ENCODE peak calls at places on chromosomes 5 and 9, in four cellular contexts. K is activated B cell treated with CpG ODN at 0.5 μM for 24 hours, C is dorsolateral prefrontal cortex, Y is Calu3. V is an unnamed sample.
A peak's percentile ranks its signal among the peaks of the same experiment; 100 is the strongest.

GRCh38 chr9:136488247-136489214 is 5.7 kb upstream of the SEC16A start:
- DNase-seq in K (peak; percentile 74), C (peak; percentile 68), Y (peak; percentile 83), V (peak; percentile 83)

GRCh38 chr5:9545959-9546851 is at the start of gene SEMA5A:
- DNase-seq in C (peak; percentile 48), K (no peak), Y (no peak), V (peak; percentile 64)

GRCh38 chr9:14924821-14925220 is 14.6 kb upstream of the FREM1 start:
- DNase-seq in Y (no peak), K (no peak), C (no peak), V (no peak)

GRCh38 chr9:131436386-131436785 is 42.5 kb downstream of the PRRC2B start:
- DNase-seq in K (no peak), Y (no peak), C (no peak), V (no peak)

GRCh38 chr5:40446910-40447309 is 232.8 kb upstream of the PTGER4 start:
- DNase-seq in Y (peak; percentile 32), K (no peak), C (no peak), V (no peak)

GRCh38 chr9:5515261-5515650 is 4.9 kb downstream of the PDCD1LG2 start:
- DNase-seq in Y (no peak), K (no peak), C (no peak), V (no peak)

GRCh38 chr5:54658014-54658413 is 140.5 kb downstream of the SNX18 start:
- DNase-seq in C (no peak), K (no peak), Y (no peak), V (no peak)

GRCh38 chr5:657570-657969 is 35.6 kb downstream of the TPPP start:
- DNase-seq in Y (peak; percentile 22), K (no peak), C (no peak), V (no peak)

GRCh38 chr9:7374966-7375650 is 424.5 kb downstream of the DMAC1 start:
- DNase-seq in C (no peak), Y (no peak), K (no peak), V (no peak)

GRCh38 chr5:6632324-6632930 is 417 bp downstream of the NSUN2 start:
- DNase-seq in C (no peak), Y (no peak), K (no peak), V (no peak)

GRCh38 chr5:23208959-23209431 is 298.4 kb upstream of the PRDM9 start:
- DNase-seq in Y (peak; percentile 31), K (no peak), C (no peak), V (peak; percentile 56)

GRCh38 chr5:82364497-82364896 is 86.3 kb upstream of the RPS23 start:
- DNase-seq in Y (peak; percentile 53), C (no peak), K (no peak), V (no peak)

GRCh38 chr9:78904686-78905085 is 607.8 kb downstream of the PSAT1 start:
- DNase-seq in K (no peak), Y (no peak), C (no peak), V (no peak)

GRCh38 chr9:134391319-134392231 is 65.3 kb downstream of the RXRA start:
- DNase-seq in C (no peak), K (peak; percentile 62), Y (no peak), V (peak; percentile 89)
- TF ChIP-seq CTCF in C (no peak), K (no peak), Y (no peak), V (no peak)

GRCh38 chr9:249025-249424 is 34.4 kb downstream of the DOCK8 start:
- DNase-seq in C (no peak), Y (no peak), K (no peak), V (no peak)

GRCh38 chr9:250625-251024 is 36.0 kb downstream of the DOCK8 start:
- DNase-seq in C (no peak), Y (no peak), K (no peak), V (no peak)

GRCh38 chr9:251398-251797 is 36.7 kb downstream of the DOCK8 start:
- DNase-seq in K (no peak), C (no peak), Y (no peak), V (no peak)

GRCh38 chr9:250039-250438 is 35.4 kb downstream of the DOCK8 start:
- DNase-seq in K (no peak), C (no peak), Y (no peak), V (no peak)

DNA sequence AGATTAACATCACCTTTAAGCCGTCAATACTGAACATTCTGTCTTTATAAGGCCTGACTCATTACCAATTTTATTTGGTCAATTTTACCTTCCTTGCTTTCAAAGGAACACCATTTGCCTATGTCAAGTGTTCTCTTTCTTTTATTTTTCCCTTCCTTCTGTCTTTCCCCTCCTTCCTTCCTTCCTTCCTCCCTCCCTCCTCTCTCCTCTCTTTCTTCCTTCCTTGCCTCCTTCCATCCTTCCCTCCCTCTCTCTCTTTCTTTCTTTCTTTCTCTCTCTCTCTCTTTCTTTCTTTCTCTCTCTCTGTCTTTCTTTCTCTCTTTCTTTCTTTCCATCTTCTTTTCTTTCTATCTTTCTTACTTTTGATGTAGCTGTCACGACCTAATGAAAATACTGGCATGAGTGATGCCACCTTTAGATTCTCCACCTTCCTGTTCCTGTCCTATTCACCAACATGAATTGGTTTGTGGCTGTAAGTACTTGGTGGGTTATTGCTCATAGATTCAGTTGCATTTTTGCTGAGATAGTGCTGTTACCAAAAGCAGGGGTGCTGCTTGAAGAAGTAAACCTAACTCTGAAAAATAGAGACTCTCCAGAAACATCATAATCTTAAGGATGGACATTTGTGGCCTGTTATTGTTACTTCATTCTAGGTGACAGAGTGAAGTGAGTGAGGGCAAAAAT is 33.8 kb downstream of the DOCK8 start:
- DNase-seq in C (no peak), Y (no peak), K (no peak), V (no peak)
- TF ChIP-seq CTCF in C (no peak), Y (no peak), K (no peak), V (no peak)

DNA sequence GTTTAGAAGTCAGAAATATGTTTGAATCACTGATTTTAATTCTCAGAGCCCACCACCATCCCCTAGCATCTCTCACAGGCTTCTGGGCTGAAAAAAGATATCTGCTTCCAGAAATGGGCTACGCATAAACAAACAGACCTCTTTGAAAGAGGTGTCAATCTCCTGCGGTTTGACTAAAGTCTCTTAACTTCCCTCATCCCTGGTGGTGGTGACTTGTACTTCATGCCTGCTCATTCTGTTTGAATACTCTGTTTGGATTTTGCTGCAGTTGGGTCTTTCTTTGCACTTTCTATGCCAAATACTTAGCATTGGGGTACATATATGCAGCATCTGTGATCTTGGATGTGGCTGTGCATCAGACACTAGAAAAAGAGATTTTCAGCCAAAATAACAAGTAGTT is 157.2 kb upstream of the ATP10B start:
- DNase-seq in Y (no peak), K (no peak), C (no peak), V (no peak)
- TF ChIP-seq CTCF in Y (no peak), K (no peak), C (no peak), V (no peak)

DNA sequence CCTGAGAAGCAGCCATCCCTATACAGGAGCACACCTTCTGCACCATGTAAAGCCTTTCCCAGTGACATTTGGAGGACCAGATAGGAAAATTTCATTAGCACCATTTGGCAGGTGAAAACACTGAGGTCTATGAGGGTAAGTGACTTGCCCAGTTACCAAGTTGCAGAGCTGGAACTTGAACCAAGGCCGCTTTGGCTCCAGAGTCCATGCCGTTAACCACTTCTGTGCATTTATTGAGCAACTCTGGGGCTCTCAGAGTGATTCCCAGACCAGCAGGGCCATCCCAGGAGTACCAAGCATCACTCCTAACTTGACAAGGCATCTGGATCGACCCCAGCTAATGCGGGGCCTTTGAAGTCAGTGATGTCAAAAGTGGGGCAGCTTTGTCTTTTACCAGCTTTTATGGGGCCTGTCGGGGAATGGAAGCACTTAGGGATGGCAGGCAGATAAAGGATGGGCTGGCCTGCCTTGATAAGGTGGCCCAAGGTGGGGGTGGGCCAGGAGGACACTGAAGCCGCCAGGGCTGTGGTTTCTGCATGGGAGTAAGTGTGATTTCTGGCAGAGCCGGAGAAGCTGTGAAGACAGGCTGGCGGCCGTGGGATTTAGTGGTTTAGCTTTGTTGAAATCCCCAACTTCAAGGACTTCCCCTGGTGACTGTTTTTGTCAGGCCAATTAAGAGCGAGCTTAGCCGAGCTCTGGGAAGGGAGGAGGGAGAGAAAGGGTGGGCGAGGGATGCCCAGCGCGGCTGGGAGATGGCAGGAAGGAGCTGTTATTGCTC is 127.3 kb downstream of the MACROH2A1 start:
- DNase-seq in Y (no peak), K (no peak), C (no peak), V (no peak)
- TF ChIP-seq CTCF in Y (no peak), K (no peak), C (no peak), V (no peak)

GRCh38 chr5:104573979-104574709 is 1011.6 kb upstream of the NUDT12 start:
- DNase-seq in C (no peak), Y (no peak), K (no peak), V (no peak)
- TF ChIP-seq CTCF in C (peak; percentile 21), Y (no peak), K (no peak), V (no peak)

DNA sequence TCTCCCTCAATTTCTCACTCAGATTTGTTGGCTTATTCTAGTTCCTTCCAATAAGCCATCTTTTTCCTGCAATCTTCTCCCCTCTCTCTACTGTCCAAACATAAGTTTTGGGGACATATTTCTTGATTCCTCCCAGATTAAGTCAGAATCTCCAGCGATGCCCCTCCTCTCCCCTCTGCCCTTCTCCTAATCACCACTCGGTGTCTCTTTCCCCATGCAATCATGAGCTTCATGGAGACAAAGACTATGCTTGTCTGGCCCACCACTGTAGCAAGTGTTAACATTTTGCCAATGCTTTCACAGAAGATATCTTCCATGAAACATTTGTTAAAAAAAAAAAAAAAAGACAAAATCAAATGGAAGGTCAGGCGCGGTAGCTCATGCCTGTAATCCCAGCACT is 42.4 kb downstream of the PDE6A start:
- DNase-seq in C (no peak), K (no peak), Y (no peak), V (no peak)
- TF ChIP-seq CTCF in C (no peak), K (no peak), Y (no peak), V (no peak)